ENCODE peak calls at places on chromosomes 7 and 10, in eight cellular contexts. P is neural progenitor cell, F is mesenchymal stem cell, H is keratinocyte, W is IMR-90, M is fibroblast of lung, V is GM23248, B is colonic mucosa. K is an unnamed sample.

GRCh38 chr10:106957825-106958581 is 206.5 kb downstream of the SORCS1 start:
- DNase-seq in P (peak), F (no peak), H (no peak), W (no peak), M (no peak), V (no peak), B (no peak), K (no peak)

GRCh38 chr10:1199897-1200721 is 143.9 kb downstream of the WDR37 start:
- DNase-seq in P (no peak), F (no peak), H (no peak), W (no peak), M (no peak), V (no peak), B (peak), K (no peak)

GRCh38 chr7:73872056-73872908 is 11.3 kb downstream of the TMEM270 start:
- DNase-seq in P (no peak), F (no peak), H (no peak), W (no peak), M (no peak), V (no peak), B (no peak), K (no peak)

GRCh38 chr7:5774790-5775189 is 6.7 kb downstream of the RNF216 start:
- DNase-seq in P (no peak), F (no peak), H (no peak), W (no peak), M (no peak), V (no peak), B (no peak), K (no peak)

GRCh38 chr10:127908958-127909267 is 2.0 kb downstream of the PTPRE start:
- DNase-seq in P (no peak), F (no peak), H (no peak), W (no peak), M (no peak), V (no peak), B (no peak), K (no peak)

GRCh38 chr10:71921319-71922027 is 42.7 kb upstream of the CHST3 start:
- DNase-seq in P (peak), F (peak), H (no peak), W (no peak), M (peak), V (peak), B (peak), K (no peak)

GRCh38 chr7:5596046-5596895 is 172.6 kb upstream of the TNRC18 start:
- DNase-seq in P (peak), F (peak), H (peak), W (peak), M (peak), V (peak), B (peak), K (peak)

GRCh38 chr7:156652886-156653568 is 12.5 kb downstream of the RNF32 start:
- DNase-seq in P (no peak), F (no peak), H (no peak), W (peak), M (no peak), V (peak), B (no peak), K (no peak)

GRCh38 chr10:43671659-43672555 is 23.2 kb upstream of the ZNF32 start:
- DNase-seq in P (peak), F (peak), H (no peak), W (peak), M (peak), V (peak), B (peak), K (peak)

DNA sequence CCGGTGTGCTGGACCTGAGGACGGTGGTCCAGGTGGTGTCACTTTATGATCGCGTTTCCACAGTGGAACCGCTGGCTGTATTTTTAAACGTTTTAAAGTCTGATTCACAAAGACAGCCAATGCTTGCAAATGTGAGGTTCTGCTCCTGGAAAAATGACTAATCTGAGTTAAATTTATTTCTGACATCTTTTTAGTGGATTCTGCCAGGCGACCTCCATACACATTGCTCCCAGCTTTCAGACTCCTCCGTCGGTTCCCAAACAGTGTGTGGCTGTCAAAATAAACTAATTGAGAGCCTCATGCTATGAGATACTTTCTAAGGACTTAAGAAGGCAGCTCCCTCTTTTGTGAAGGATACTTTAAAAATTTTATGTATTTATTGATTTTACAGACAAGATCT is 12.7 kb upstream of the TTYH3 start:
- DNase-seq in P (no peak), F (peak), H (no peak), W (peak), M (peak), V (peak), B (no peak), K (no peak)
- H3K9ac ChIP-seq in P (no peak), F (peak), H (no peak), W (peak), M (no peak), V (peak), B (no peak), K (no peak)

DNA sequence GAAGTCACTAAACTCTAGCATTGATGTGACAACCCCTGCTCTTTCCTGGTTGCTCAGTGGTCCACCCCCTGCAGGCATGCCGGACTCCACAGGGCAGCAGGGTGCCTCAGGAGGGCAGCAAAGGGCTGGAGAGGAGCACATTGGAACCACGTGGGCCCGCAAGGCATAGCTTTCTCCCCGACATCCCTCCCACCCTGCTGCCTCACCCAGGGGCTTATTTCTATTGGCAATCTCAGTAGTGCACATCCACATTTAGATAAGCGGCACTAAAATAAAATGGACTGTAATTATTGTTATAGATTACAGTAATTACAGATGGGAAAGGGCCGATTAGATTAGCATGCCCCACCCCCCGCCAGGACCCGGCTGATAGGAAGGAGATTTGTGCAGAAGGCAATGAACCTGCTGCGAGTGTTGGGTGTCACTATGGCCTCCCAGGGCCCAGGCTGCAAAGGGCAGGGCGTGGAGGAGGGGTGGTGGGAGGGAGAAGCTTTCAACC is 580.1 kb downstream of the GRID1 start:
- DNase-seq in P (peak), F (no peak), H (no peak), W (no peak), M (no peak), V (no peak), B (no peak), K (no peak)
- H3K9ac ChIP-seq in P (no peak), F (no peak), H (no peak), W (no peak), M (no peak), V (no peak), B (no peak), K (no peak)

DNA sequence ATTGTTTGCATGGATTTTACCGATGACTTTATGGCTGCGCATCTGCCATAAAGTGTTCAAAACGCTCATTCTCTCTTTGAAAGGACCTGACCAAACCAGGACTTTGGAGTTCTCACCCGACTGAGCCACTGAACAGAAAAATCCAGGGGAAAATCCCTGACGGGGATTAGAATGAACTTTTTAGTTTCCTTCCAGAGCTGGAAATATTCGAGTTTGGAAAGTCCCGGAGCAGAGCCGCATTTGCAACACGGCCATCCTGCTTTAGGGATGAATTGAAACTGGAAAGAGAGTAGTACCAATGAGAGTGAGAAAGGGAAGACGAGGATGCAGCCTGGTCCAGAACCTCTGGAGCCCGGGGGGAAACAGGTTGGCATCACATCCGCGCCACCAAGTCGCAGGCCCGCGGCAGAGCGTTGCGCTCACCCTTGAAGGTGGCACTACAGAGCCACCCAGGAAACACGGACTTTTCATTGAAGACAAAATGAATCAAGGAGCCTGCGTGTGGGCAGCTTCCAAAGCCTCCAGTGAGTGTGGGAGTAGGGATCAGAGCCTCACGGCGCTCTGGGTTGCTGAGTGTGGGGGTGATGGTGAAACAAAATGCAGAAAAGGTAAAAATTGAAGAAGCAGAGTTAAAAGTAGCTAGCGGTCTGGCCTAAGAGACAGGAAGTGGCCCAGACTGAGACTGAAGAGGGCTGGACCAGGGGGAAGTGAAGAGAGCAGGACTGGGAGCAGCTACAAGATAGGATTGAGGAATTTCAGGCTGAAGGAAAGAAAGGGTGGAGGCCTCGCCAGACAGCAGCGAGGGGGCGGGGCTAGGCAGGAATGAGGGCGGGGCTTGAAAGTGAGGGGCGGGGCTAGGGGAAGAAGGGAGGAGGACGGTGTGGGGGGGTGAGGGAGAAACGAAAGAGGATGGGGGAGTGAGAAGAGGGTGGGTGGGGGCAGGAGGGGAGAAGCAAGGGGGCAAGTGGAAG is 1.9 kb downstream of the SMURF1 start:
- DNase-seq in P (peak), F (peak), H (no peak), W (peak), M (peak), V (peak), B (peak), K (peak)
- H3K9ac ChIP-seq in P (peak), F (peak), H (peak), W (peak), M (peak), V (peak), B (peak), K (peak)

DNA sequence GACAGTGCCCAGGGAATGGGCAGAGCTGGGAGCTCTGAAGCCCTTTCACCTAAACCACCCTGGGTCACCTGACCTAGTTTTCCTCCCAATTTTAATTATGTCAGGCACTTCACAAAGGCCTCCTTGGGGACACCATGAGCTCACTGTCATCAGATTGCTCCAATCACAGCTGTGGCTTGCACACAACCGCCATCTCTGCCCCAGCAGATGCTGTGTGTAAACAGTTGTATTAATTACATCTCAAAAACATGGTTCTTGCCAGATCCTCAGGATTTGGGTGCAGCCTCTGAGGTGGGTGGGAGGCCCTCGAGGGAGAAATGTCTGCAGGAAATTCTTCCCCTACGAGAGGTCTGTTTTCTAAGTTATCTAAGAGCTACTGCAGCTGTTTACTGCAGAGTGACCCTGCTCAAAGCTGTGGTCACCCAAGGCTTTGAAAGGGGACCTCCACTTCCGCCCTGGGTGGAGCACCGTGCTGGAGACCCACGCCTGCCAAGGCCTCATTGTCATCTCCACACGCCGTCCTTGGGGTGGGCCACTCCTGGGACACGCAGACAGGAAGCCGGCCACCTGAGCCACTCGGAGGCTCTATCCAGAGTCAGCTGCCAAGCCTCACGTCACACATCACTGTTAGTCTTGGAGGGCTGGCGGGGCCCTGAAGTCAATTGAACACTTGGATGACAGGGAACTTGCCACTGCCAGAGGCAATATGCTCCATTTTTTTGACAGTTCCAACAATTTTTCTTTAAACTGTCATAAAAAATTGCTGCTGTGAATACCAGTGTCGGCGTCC is 81.5 kb downstream of the EGFR start:
- DNase-seq in P (no peak), F (no peak), H (no peak), W (peak), M (peak), V (peak), B (peak), K (no peak)
- H3K9ac ChIP-seq in P (no peak), F (peak), H (peak), W (no peak), M (no peak), V (no peak), B (no peak), K (no peak)

GRCh38 chr10:24528960-24529359 is 194.7 kb downstream of the ARHGAP21 start:
- DNase-seq in P (no peak), F (no peak), H (no peak), W (no peak), M (no peak), V (peak), B (no peak), K (no peak)
- H3K9ac ChIP-seq in P (no peak), F (no peak), H (no peak), W (no peak), M (no peak), V (no peak), B (no peak), K (no peak)

DNA sequence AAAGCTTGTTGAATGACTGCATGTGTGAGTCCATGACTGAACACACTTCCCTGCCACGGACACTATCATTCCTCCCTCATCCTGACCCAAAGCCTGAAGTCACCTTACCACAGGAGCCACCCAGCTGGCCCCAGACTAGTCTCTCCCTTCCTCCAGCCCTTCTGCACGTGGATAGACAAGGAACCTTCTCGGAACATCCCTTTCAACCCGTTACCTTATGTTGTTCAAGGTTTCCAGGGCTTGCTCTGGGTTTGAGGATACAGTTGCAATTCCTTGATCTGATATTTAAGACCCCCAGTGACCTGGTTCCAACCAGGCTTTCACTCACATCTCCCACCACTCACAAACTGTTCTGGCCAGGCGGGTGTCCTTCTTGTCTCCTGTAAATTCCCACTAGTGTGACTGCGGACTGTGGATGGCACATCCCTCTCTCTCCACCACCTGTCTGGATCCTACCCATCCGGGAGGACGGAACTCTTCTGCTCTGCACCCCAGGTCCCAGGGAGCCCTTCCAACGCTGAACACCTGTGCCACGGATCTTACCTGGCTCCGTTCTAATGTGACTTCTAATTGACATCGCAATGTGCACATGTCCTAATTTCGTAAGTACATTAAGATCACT is 62.5 kb downstream of the HIPK2 start:
- DNase-seq in P (no peak), F (no peak), H (no peak), W (no peak), M (no peak), V (no peak), B (no peak), K (no peak)
- H3K9ac ChIP-seq in P (no peak), F (no peak), H (no peak), W (no peak), M (no peak), V (no peak), B (no peak), K (no peak)

GRCh38 chr7:26858735-26859134 is 5.7 kb downstream of the SKAP2 start:
- DNase-seq in P (no peak), F (no peak), H (no peak), W (no peak), M (no peak), V (no peak), B (peak), K (no peak)
- H3K9ac ChIP-seq in P (no peak), F (peak), H (peak), W (peak), M (no peak), V (no peak), B (peak), K (no peak)

DNA sequence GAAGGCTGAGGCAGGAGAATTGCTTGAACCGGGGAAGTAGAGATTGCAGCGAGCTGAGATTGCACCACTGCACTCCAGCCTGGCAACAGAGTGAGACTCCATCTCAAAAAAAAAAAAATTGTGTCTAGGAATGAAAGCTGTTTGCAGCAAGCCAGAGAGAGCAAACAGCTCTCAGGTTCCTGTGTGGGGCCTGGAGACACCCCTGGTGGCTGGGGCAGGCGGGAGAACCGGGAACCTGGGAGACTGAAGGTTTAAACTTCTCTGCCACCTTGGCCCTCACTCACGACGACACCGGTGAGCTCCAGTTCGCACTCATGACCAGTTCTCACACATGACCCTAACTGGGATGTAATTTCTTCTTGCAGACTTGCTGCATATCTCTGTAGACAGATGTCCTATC is 13.2 kb upstream of the UNCX start:
- DNase-seq in P (peak), F (no peak), H (no peak), W (no peak), M (no peak), V (no peak), B (no peak), K (no peak)
- H3K9ac ChIP-seq in P (no peak), F (no peak), H (no peak), W (no peak), M (no peak), V (no peak), B (no peak), K (no peak)

DNA sequence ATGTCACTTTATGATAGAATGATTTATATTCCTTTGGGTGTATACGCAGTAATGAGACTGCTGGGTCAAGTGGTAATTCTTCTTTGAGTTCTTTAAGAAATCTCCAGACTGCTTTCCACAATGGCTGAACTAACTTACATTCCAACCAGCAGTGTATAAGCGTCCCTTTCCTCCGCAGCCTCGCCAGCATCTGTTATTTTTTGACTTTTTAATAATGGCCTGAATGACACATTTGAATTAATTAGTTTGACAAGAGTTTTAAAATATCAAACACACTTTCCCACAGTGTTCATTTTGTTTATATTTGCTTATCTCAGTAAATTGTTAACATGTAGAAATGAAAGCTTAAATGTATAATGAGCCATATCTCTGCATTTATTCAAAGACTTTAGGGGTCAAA is 116.8 kb downstream of the TES start:
- DNase-seq in P (no peak), F (peak), H (no peak), W (no peak), M (peak), V (no peak), B (no peak), K (peak)
- H3K9ac ChIP-seq in P (no peak), F (no peak), H (no peak), W (no peak), M (no peak), V (no peak), B (no peak), K (peak)

GRCh38 chr7:134154581-134155130 is 27.5 kb downstream of the LRGUK start:
- DNase-seq in P (no peak), F (no peak), H (no peak), W (no peak), M (peak), V (peak), B (no peak), K (no peak)
- H3K9ac ChIP-seq in P (no peak), F (no peak), H (no peak), W (no peak), M (no peak), V (no peak), B (no peak), K (no peak)

K was measured in endothelial cell of umbilical vein.